ENCODE peak calls at places on chromosomes 7 and 10, in six cellular contexts. J is A549, H is WTC11, E is NB4, M is H1, Z is GM12878. G is an unnamed sample.

GRCh38 chr7:48992816-48993215 is 68.5 kb downstream of the CDC14C start:
- DNase-seq in H (no peak), J (no peak), E (no peak), M (no peak), Z (no peak), G (no peak)

GRCh38 chr10:121459765-121460453 is 138.3 kb downstream of the FGFR2 start:
- DNase-seq in Z (no peak), M (peak; percentile 58), H (peak; percentile 23), J (no peak), E (no peak), G (no peak)

GRCh38 chr10:102157224-102157623 is 5.0 kb downstream of the NOLC1 start:
- DNase-seq in M (no peak), H (no peak), Z (no peak), J (no peak), E (peak; percentile 2), G (no peak)

GRCh38 chr7:151761256-151761655 is 115.7 kb downstream of the PRKAG2 start:
- DNase-seq in J (no peak), H (no peak), Z (no peak), M (no peak), E (peak; percentile 28), G (no peak)

GRCh38 chr10:96695366-96695765 is 24.9 kb downstream of the PIK3AP1 start:
- DNase-seq in Z (no peak), M (no peak), J (no peak), H (no peak), E (peak; percentile 70), G (no peak)

GRCh38 chr7:30594055-30594539 is 581 bp upstream of the GARS1 start:
- DNase-seq in M (no peak), Z (peak; percentile 23), H (peak; percentile 53), E (peak; percentile 85), J (peak; percentile 76), G (no peak)

GRCh38 chr10:77175631-77176222 is 461.9 kb downstream of the KCNMA1 start:
- DNase-seq in Z (no peak), J (no peak), H (no peak), M (no peak), E (peak; percentile 52), G (no peak)

GRCh38 chr10:77835669-77836086 is 90.9 kb downstream of the DLG5 start:
- DNase-seq in E (no peak), M (no peak), Z (no peak), J (no peak), H (no peak), G (no peak)

GRCh38 chr7:75937958-75938786 is 23.2 kb downstream of the POR start:
- DNase-seq in J (peak; percentile 93), H (no peak), M (no peak), Z (no peak), E (peak; percentile 65), G (peak; percentile 33)

GRCh38 chr7:108045154-108045553 is 42.2 kb upstream of the LAMB1 start:
- DNase-seq in H (no peak), J (no peak), E (no peak), M (no peak), Z (no peak), G (peak; percentile 45)

GRCh38 chr10:63763744-63764143 is 242.5 kb downstream of the REEP3 start:
- DNase-seq in J (peak; percentile 12), M (no peak), Z (no peak), H (no peak), E (no peak), G (no peak)

GRCh38 chr10:1194161-1194560 is 138.0 kb downstream of the WDR37 start:
- DNase-seq in E (no peak), Z (no peak), J (no peak), M (no peak), H (no peak), G (no peak)

GRCh38 chr7:17058568-17058967 is 176.8 kb upstream of the AGR3 start:
- DNase-seq in E (peak; percentile 78), H (no peak), J (no peak), M (no peak), Z (no peak), G (peak; percentile 70)

GRCh38 chr7:617614-618538 is 98.2 kb upstream of the PDGFA start:
- DNase-seq in J (no peak), Z (no peak), M (no peak), E (no peak), H (no peak), G (no peak)

GRCh38 chr10:129361676-129362376 is 105.2 kb upstream of the MGMT start:
- DNase-seq in M (no peak), H (no peak), J (no peak), Z (no peak), E (no peak), G (no peak)

GRCh38 chr7:123580406-123581161 is 21.0 kb upstream of the ASB15 start:
- DNase-seq in M (no peak), Z (no peak), J (peak; percentile 53), H (no peak), E (peak; percentile 55), G (peak; percentile 61)

GRCh38 chr10:84234508-84234907 is 6.8 kb downstream of the LRIT1 start:
- DNase-seq in M (no peak), Z (no peak), E (no peak), H (no peak), J (no peak), G (no peak)

GRCh38 chr10:28909875-28910274 is 232.6 kb downstream of the BAMBI start:
- DNase-seq in J (no peak), Z (no peak), E (no peak), H (no peak), M (no peak), G (no peak)

GRCh38 chr10:93701903-93702277 is 502 bp downstream of the FRA10AC1 start:
- DNase-seq in E (peak; percentile 72), J (peak; percentile 12), M (no peak), Z (no peak), H (no peak), G (no peak)

GRCh38 chr7:40903872-40904271 is 769.1 kb downstream of the SUGCT start:
- DNase-seq in M (no peak), Z (no peak), E (no peak), J (no peak), H (no peak), G (no peak)

GRCh38 chr10:119225288-119225687 is 17.9 kb downstream of the GRK5 start:
- DNase-seq in E (no peak), M (no peak), H (no peak), Z (no peak), J (no peak), G (peak; percentile 58)

GRCh38 chr7:46173526-46174191 is 252.6 kb upstream of the IGFBP3 start:
- DNase-seq in M (no peak), Z (no peak), H (no peak), E (no peak), J (no peak), G (no peak)

GRCh38 chr7:91310829-91311460 is 46.7 kb downstream of the FZD1 start:
- DNase-seq in H (no peak), Z (no peak), J (no peak), E (no peak), M (no peak), G (no peak)

GRCh38 chr10:79444243-79445119 is 943 bp downstream of the ZCCHC24 start:
- DNase-seq in J (peak; percentile 21), H (peak; percentile 67), M (no peak), E (peak; percentile 96), Z (no peak), G (peak; percentile 33)

GRCh38 chr7:26328498-26329390 is 37.1 kb downstream of the SNX10 start:
- DNase-seq in Z (no peak), J (no peak), H (no peak), E (peak; percentile 42), M (no peak), G (no peak)

GRCh38 chr7:5270788-5271187 is 12.0 kb upstream of the SLC29A4 start:
- DNase-seq in J (no peak), E (no peak), Z (no peak), H (no peak), M (no peak), G (no peak)

GRCh38 chr7:5266148-5267028 is 16.4 kb upstream of the SLC29A4 start:
- DNase-seq in H (peak; percentile 49), J (peak; percentile 37), Z (no peak), M (no peak), E (peak; percentile 42), G (no peak)
- TF ChIP-seq MAX in H (no peak), J (no peak), Z (no peak), M (no peak), E (no peak), G (no peak)

DNA sequence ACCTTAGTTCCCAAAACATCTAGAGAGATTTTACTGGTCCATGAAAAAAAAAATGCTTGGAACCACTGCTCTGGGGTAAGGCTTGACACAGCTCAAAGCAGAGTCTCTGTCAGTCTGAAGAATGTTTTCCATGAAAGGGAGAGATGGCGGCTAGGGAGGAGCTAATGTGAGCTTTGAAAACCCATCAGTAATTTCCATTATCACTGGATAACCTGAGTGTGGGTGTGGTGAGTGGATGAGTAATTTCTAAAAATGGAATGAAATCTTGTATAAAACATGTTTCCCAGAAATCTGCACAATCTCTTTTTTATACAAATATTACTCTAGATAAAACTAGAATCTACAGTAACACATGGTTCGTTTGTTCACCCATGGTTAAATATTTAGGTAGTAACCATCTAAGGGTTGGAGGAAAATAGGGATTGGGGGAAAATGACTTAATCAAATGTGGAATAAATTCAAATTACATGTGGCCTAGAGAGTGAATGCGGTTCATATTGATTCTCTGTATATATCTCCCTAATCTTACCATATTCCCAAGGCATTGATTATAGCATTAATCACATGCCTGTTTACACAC is 289.4 kb downstream of the RNLS start:
- DNase-seq in M (no peak), E (no peak), Z (no peak), J (no peak), H (no peak), G (no peak)
- TF ChIP-seq MAX in M (no peak), E (no peak), Z (no peak), J (no peak), H (no peak), G (no peak)

GRCh38 chr7:157627646-157628045 is 290.8 kb downstream of the DNAJB6 start:
- DNase-seq in M (no peak), J (no peak), Z (no peak), E (no peak), H (no peak), G (no peak)

GRCh38 chr7:157623556-157623955 is 286.8 kb downstream of the DNAJB6 start:
- DNase-seq in H (no peak), E (no peak), Z (no peak), J (no peak), M (no peak), G (no peak)

GRCh38 chr7:157627033-157627432 is 290.2 kb downstream of the DNAJB6 start:
- DNase-seq in Z (no peak), M (no peak), H (no peak), E (no peak), J (no peak), G (no peak)

GRCh38 chr7:157628456-157628855 is 291.7 kb downstream of the DNAJB6 start:
- DNase-seq in M (no peak), E (no peak), J (no peak), H (no peak), Z (no peak), G (no peak)

GRCh38 chr7:157625973-157626790 is 289.4 kb downstream of the DNAJB6 start:
- DNase-seq in J (no peak), M (no peak), Z (no peak), H (no peak), E (peak; percentile 45), G (no peak)
- TF ChIP-seq MAX in J (no peak), M (no peak), Z (no peak), H (no peak), E (no peak), G (no peak)

DNA sequence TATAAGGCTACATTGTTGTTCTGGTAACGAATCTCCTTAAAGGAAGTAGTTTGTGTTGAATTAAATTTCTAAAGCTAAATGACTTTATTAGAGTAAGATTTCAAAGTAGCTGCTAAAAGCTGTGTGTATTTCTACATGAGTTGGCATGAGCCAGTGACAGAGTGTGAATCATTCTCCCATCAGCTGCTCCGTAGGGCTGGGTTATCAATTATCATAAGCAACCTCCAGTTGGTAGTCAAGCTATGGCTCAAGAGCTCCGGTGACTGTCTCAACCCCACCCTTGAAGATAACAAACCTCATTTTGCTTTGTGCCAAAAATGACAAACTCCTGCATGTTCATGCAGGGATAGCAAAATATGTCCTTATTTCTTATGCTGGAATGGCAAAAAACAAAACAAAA is 249.6 kb downstream of the CACNA2D1 start:
- DNase-seq in M (no peak), E (peak; percentile 16), Z (no peak), H (no peak), J (peak; percentile 13), G (peak; percentile 31)
- TF ChIP-seq MAX in M (no peak), E (no peak), Z (no peak), H (no peak), J (no peak), G (no peak)